ENCODE peak calls at places on chromosomes 13 and 19, in seven cellular contexts. R, Q, O, Y, E, Z and S are unnamed samples.

GRCh38 chr13:61277877-61278276 is 137.8 kb downstream of the PCDH20 start:
- DNase-seq in R (no peak), Q (no peak), O (no peak), Y (no peak), E (no peak), Z (no peak), S (no peak)

GRCh38 chr13:107006646-107007045 is 438.7 kb upstream of the ARGLU1 start:
- DNase-seq in R (no peak), Q (no peak), O (no peak), Y (no peak), E (no peak), Z (no peak), S (no peak)

GRCh38 chr13:28401303-28402056 is 93.4 kb downstream of the FLT1 start:
- DNase-seq in R (peak; percentile 80), Q (no peak), O (no peak), Y (peak; percentile 70), E (no peak), Z (peak; percentile 32), S (no peak)

GRCh38 chr13:99907038-99907437 is 64.5 kb downstream of the ZIC5 start:
- DNase-seq in R (no peak), Q (no peak), O (no peak), Y (no peak), E (no peak), Z (no peak), S (no peak)

GRCh38 chr13:108728370-108728769 is 99.0 kb downstream of the MYO16 start:
- DNase-seq in R (no peak), Q (no peak), O (no peak), Y (no peak), E (no peak), Z (no peak), S (no peak)

GRCh38 chr19:29884466-29884865 is 57.6 kb upstream of the URI1 start:
- DNase-seq in R (no peak), Q (no peak), O (no peak), Y (no peak), E (no peak), Z (no peak), S (no peak)

GRCh38 chr19:48619692-48620565 is 623 bp downstream of the SPHK2 start:
- DNase-seq in R (peak; percentile 49), Q (no peak), O (no peak), Y (no peak), E (no peak), Z (no peak), S (no peak)

GRCh38 chr19:39372047-39372802 is 18.7 kb downstream of the PAF1 start:
- DNase-seq in R (peak; percentile 48), Q (no peak), O (no peak), Y (peak; percentile 94), E (peak; percentile 70), Z (no peak), S (no peak)

GRCh38 chr13:21898461-21898860 is 227.6 kb downstream of the FGF9 start:
- DNase-seq in R (no peak), Q (no peak), O (no peak), Y (no peak), E (no peak), Z (no peak), S (no peak)

GRCh38 chr13:39779337-39780270 is 124.1 kb downstream of the COG6 start:
- DNase-seq in R (peak; percentile 70), Q (no peak), O (peak; percentile 23), Y (no peak), E (no peak), Z (no peak), S (no peak)

GRCh38 chr19:19218911-19219310 is 7.2 kb downstream of the NCAN start:
- DNase-seq in R (no peak), Q (no peak), O (no peak), Y (no peak), E (no peak), Z (no peak), S (no peak)